ENCODE peak calls at places on chromosomes 5 and 9, in four cellular contexts. W, O, S and C are unnamed samples.

GRCh38 chr9:131045300-131046092 is 36.5 kb downstream of the LAMC3 start:
- DNase-seq in W (no peak), O (no peak), S (no peak), C (no peak)

GRCh38 chr5:136058031-136058971 is 29.5 kb downstream of the TGFBI start:
- DNase-seq in W (peak), O (no peak), S (no peak), C (no peak)

GRCh38 chr5:62152394-62153123 is 153.4 kb upstream of the KIF2A start:
- DNase-seq in W (no peak), O (no peak), S (no peak), C (no peak)

GRCh38 chr5:139650031-139650688 is 2.0 kb downstream of the CXXC5 start:
- DNase-seq in W (no peak), O (no peak), S (no peak), C (no peak)

GRCh38 chr9:111108946-111109345 is 70.7 kb upstream of the LPAR1 start:
- DNase-seq in W (no peak), O (no peak), S (no peak), C (no peak)

GRCh38 chr9:101587644-101588043 is 7.1 kb downstream of the PPP3R2 start:
- DNase-seq in W (no peak), O (no peak), S (no peak), C (no peak)

GRCh38 chr5:167296680-167297079 is 994.8 kb upstream of the WWC1 start:
- DNase-seq in W (no peak), O (no peak), S (no peak), C (no peak)

GRCh38 chr9:125867752-125868400 is 120.7 kb downstream of the PBX3 start:
- DNase-seq in W (no peak), O (no peak), S (no peak), C (no peak)

GRCh38 chr5:28012538-28012937 is 974.2 kb upstream of the CDH9 start:
- DNase-seq in W (peak), O (no peak), S (no peak), C (no peak)

GRCh38 chr9:36625006-36625600 is 52.4 kb downstream of the MELK start:
- DNase-seq in W (no peak), O (no peak), S (no peak), C (no peak)

GRCh38 chr5:149434162-149435014 is 55.3 kb upstream of the IL17B start:
- DNase-seq in W (peak), O (no peak), S (peak), C (no peak)

GRCh38 chr9:136081826-136082495 is 13.1 kb downstream of the NACC2 start:
- DNase-seq in W (no peak), O (no peak), S (no peak), C (no peak)

GRCh38 chr9:14479187-14479586 is 165.2 kb upstream of the NFIB start:
- DNase-seq in W (no peak), O (no peak), S (no peak), C (no peak)

GRCh38 chr9:131831380-131832165 is 91.7 kb upstream of the RAPGEF1 start:
- DNase-seq in W (no peak), O (no peak), S (no peak), C (no peak)

GRCh38 chr9:68947015-68947414 is 66.9 kb downstream of the PRKACG start:
- DNase-seq in W (no peak), O (no peak), S (no peak), C (no peak)